ENCODE peak calls at places on chromosomes 5 and 9, in nine cellular contexts. One of them, this sample, is unnamed.

GRCh38 chr9:117927354-117927753 is 223.2 kb downstream of the TLR4 start:
- DNase-seq in choroid plexus epithelial cell: no peak
- DNase-seq in GM19239: no peak
- DNase-seq in GOT3: no peak
- DNase-seq in effector memory CD8-positive, alpha-beta T cell: no peak
- DNase-seq in H7: peak
- DNase-seq in stimulated activated naive CD8-positive, alpha-beta T cell treated with anti-CD3 and anti-CD28 coated beads, Interleukin-15, amount 100 ng/mL, for 72 hours: no peak
- DNase-seq in NB4: no peak
- DNase-seq in tibial nerve: no peak
- DNase-seq in this sample: no peak

GRCh38 chr5:132272341-132273210 is 15.1 kb downstream of the PDLIM4 start:
- DNase-seq in effector memory CD8-positive, alpha-beta T cell: peak
- DNase-seq in H7: peak
- DNase-seq in GOT3: no peak
- DNase-seq in NB4: peak
- DNase-seq in choroid plexus epithelial cell: peak
- DNase-seq in tibial nerve: peak
- DNase-seq in stimulated activated naive CD8-positive, alpha-beta T cell treated with anti-CD3 and anti-CD28 coated beads, Interleukin-15, amount 100 ng/mL, for 72 hours: peak
- DNase-seq in GM19239: peak
- DNase-seq in this sample: no peak

GRCh38 chr5:108260105-108260857 is 121.6 kb downstream of the FBXL17 start:
- DNase-seq in GM19239: peak
- DNase-seq in effector memory CD8-positive, alpha-beta T cell: peak
- DNase-seq in tibial nerve: peak
- DNase-seq in H7: peak
- DNase-seq in choroid plexus epithelial cell: peak
- DNase-seq in GOT3: peak
- DNase-seq in stimulated activated naive CD8-positive, alpha-beta T cell treated with anti-CD3 and anti-CD28 coated beads, Interleukin-15, amount 100 ng/mL, for 72 hours: peak
- DNase-seq in NB4: peak
- DNase-seq in this sample: peak

GRCh38 chr5:73447234-73448071 is 1.1 kb downstream of the FOXD1 start:
- DNase-seq in tibial nerve: no peak
- DNase-seq in NB4: peak
- DNase-seq in GOT3: no peak
- DNase-seq in stimulated activated naive CD8-positive, alpha-beta T cell treated with anti-CD3 and anti-CD28 coated beads, Interleukin-15, amount 100 ng/mL, for 72 hours: peak
- DNase-seq in GM19239: no peak
- DNase-seq in choroid plexus epithelial cell: peak
- DNase-seq in H7: peak
- DNase-seq in effector memory CD8-positive, alpha-beta T cell: peak
- DNase-seq in this sample: no peak

GRCh38 chr5:1879292-1880263 is 3.1 kb downstream of the IRX4 start:
- DNase-seq in effector memory CD8-positive, alpha-beta T cell: no peak
- DNase-seq in GM19239: no peak
- DNase-seq in NB4: no peak
- DNase-seq in H7: peak
- DNase-seq in choroid plexus epithelial cell: no peak
- DNase-seq in stimulated activated naive CD8-positive, alpha-beta T cell treated with anti-CD3 and anti-CD28 coated beads, Interleukin-15, amount 100 ng/mL, for 72 hours: no peak
- DNase-seq in GOT3: no peak
- DNase-seq in tibial nerve: no peak
- DNase-seq in this sample: no peak

GRCh38 chr9:98182889-98183599 is 9.4 kb downstream of the CORO2A start:
- DNase-seq in stimulated activated naive CD8-positive, alpha-beta T cell treated with anti-CD3 and anti-CD28 coated beads, Interleukin-15, amount 100 ng/mL, for 72 hours: no peak
- DNase-seq in H7: no peak
- DNase-seq in choroid plexus epithelial cell: no peak
- DNase-seq in effector memory CD8-positive, alpha-beta T cell: no peak
- DNase-seq in tibial nerve: no peak
- DNase-seq in GOT3: no peak
- DNase-seq in NB4: no peak
- DNase-seq in GM19239: no peak
- DNase-seq in this sample: no peak

GRCh38 chr5:64838803-64839202 is 70.1 kb downstream of the CWC27 start:
- DNase-seq in stimulated activated naive CD8-positive, alpha-beta T cell treated with anti-CD3 and anti-CD28 coated beads, Interleukin-15, amount 100 ng/mL, for 72 hours: no peak
- DNase-seq in GM19239: no peak
- DNase-seq in H7: no peak
- DNase-seq in effector memory CD8-positive, alpha-beta T cell: no peak
- DNase-seq in choroid plexus epithelial cell: no peak
- DNase-seq in NB4: no peak
- DNase-seq in GOT3: no peak
- DNase-seq in tibial nerve: no peak
- DNase-seq in this sample: no peak

GRCh38 chr5:132266836-132267160 is 9.3 kb downstream of the PDLIM4 start:
- DNase-seq in GM19239: no peak
- DNase-seq in GOT3: no peak
- DNase-seq in choroid plexus epithelial cell: no peak
- DNase-seq in effector memory CD8-positive, alpha-beta T cell: no peak
- DNase-seq in tibial nerve: no peak
- DNase-seq in H7: no peak
- DNase-seq in stimulated activated naive CD8-positive, alpha-beta T cell treated with anti-CD3 and anti-CD28 coated beads, Interleukin-15, amount 100 ng/mL, for 72 hours: no peak
- DNase-seq in NB4: no peak
- DNase-seq in this sample: no peak

GRCh38 chr5:143355710-143356109 is 47.8 kb downstream of the NR3C1 start:
- DNase-seq in NB4: peak
- DNase-seq in choroid plexus epithelial cell: peak
- DNase-seq in H7: no peak
- DNase-seq in GOT3: no peak
- DNase-seq in tibial nerve: peak
- DNase-seq in GM19239: no peak
- DNase-seq in effector memory CD8-positive, alpha-beta T cell: peak
- DNase-seq in stimulated activated naive CD8-positive, alpha-beta T cell treated with anti-CD3 and anti-CD28 coated beads, Interleukin-15, amount 100 ng/mL, for 72 hours: no peak
- DNase-seq in this sample: no peak

GRCh38 chr5:55657443-55657842 is 54.7 kb downstream of the SLC38A9 start:
- DNase-seq in tibial nerve: no peak
- DNase-seq in GM19239: no peak
- DNase-seq in stimulated activated naive CD8-positive, alpha-beta T cell treated with anti-CD3 and anti-CD28 coated beads, Interleukin-15, amount 100 ng/mL, for 72 hours: no peak
- DNase-seq in H7: no peak
- DNase-seq in choroid plexus epithelial cell: no peak
- DNase-seq in effector memory CD8-positive, alpha-beta T cell: no peak
- DNase-seq in GOT3: no peak
- DNase-seq in NB4: no peak
- DNase-seq in this sample: no peak

GRCh38 chr9:117076571-117077300 is 338.1 kb downstream of the ASTN2 start:
- DNase-seq in tibial nerve: no peak
- DNase-seq in choroid plexus epithelial cell: no peak
- DNase-seq in H7: peak
- DNase-seq in NB4: no peak
- DNase-seq in effector memory CD8-positive, alpha-beta T cell: no peak
- DNase-seq in GOT3: no peak
- DNase-seq in stimulated activated naive CD8-positive, alpha-beta T cell treated with anti-CD3 and anti-CD28 coated beads, Interleukin-15, amount 100 ng/mL, for 72 hours: no peak
- DNase-seq in GM19239: no peak
- DNase-seq in this sample: no peak

GRCh38 chr9:125589287-125589686 is 117.7 kb downstream of the MAPKAP1 start:
- DNase-seq in tibial nerve: no peak
- DNase-seq in effector memory CD8-positive, alpha-beta T cell: no peak
- DNase-seq in GM19239: no peak
- DNase-seq in stimulated activated naive CD8-positive, alpha-beta T cell treated with anti-CD3 and anti-CD28 coated beads, Interleukin-15, amount 100 ng/mL, for 72 hours: no peak
- DNase-seq in choroid plexus epithelial cell: no peak
- DNase-seq in H7: no peak
- DNase-seq in GOT3: no peak
- DNase-seq in NB4: no peak
- DNase-seq in this sample: no peak

GRCh38 chr9:128276574-128277270 is 646 bp downstream of the SWI5 start:
- DNase-seq in choroid plexus epithelial cell: peak
- DNase-seq in NB4: no peak
- DNase-seq in stimulated activated naive CD8-positive, alpha-beta T cell treated with anti-CD3 and anti-CD28 coated beads, Interleukin-15, amount 100 ng/mL, for 72 hours: no peak
- DNase-seq in GM19239: no peak
- DNase-seq in tibial nerve: no peak
- DNase-seq in effector memory CD8-positive, alpha-beta T cell: no peak
- DNase-seq in GOT3: no peak
- DNase-seq in H7: peak
- DNase-seq in this sample: no peak

GRCh38 chr9:69785757-69786156 is 25.9 kb upstream of the PTAR1 start:
- DNase-seq in GM19239: no peak
- DNase-seq in H7: peak
- DNase-seq in choroid plexus epithelial cell: peak
- DNase-seq in effector memory CD8-positive, alpha-beta T cell: no peak
- DNase-seq in stimulated activated naive CD8-positive, alpha-beta T cell treated with anti-CD3 and anti-CD28 coated beads, Interleukin-15, amount 100 ng/mL, for 72 hours: no peak
- DNase-seq in GOT3: no peak
- DNase-seq in tibial nerve: no peak
- DNase-seq in NB4: peak
- DNase-seq in this sample: no peak

GRCh38 chr9:73133921-73134407 is 17.7 kb upstream of the ANXA1 start:
- DNase-seq in choroid plexus epithelial cell: peak
- DNase-seq in H7: no peak
- DNase-seq in stimulated activated naive CD8-positive, alpha-beta T cell treated with anti-CD3 and anti-CD28 coated beads, Interleukin-15, amount 100 ng/mL, for 72 hours: no peak
- DNase-seq in NB4: no peak
- DNase-seq in tibial nerve: no peak
- DNase-seq in GOT3: no peak
- DNase-seq in effector memory CD8-positive, alpha-beta T cell: no peak
- DNase-seq in GM19239: no peak
- DNase-seq in this sample: no peak

GRCh38 chr5:2536632-2537031 is 214.8 kb downstream of the IRX2 start:
- DNase-seq in stimulated activated naive CD8-positive, alpha-beta T cell treated with anti-CD3 and anti-CD28 coated beads, Interleukin-15, amount 100 ng/mL, for 72 hours: no peak
- DNase-seq in choroid plexus epithelial cell: no peak
- DNase-seq in GM19239: no peak
- DNase-seq in effector memory CD8-positive, alpha-beta T cell: no peak
- DNase-seq in tibial nerve: no peak
- DNase-seq in NB4: no peak
- DNase-seq in GOT3: no peak
- DNase-seq in H7: no peak
- DNase-seq in this sample: no peak

GRCh38 chr5:10565785-10566506 is 2.1 kb downstream of the ANKRD33B start:
- DNase-seq in GM19239: no peak
- DNase-seq in H7: no peak
- DNase-seq in stimulated activated naive CD8-positive, alpha-beta T cell treated with anti-CD3 and anti-CD28 coated beads, Interleukin-15, amount 100 ng/mL, for 72 hours: no peak
- DNase-seq in tibial nerve: no peak
- DNase-seq in GOT3: no peak
- DNase-seq in choroid plexus epithelial cell: no peak
- DNase-seq in NB4: peak
- DNase-seq in effector memory CD8-positive, alpha-beta T cell: no peak
- DNase-seq in this sample: no peak

GRCh38 chr9:37706290-37706689 is 47.3 kb upstream of the TRMT10B start:
- DNase-seq in effector memory CD8-positive, alpha-beta T cell: no peak
- DNase-seq in GOT3: no peak
- DNase-seq in choroid plexus epithelial cell: no peak
- DNase-seq in NB4: no peak
- DNase-seq in stimulated activated naive CD8-positive, alpha-beta T cell treated with anti-CD3 and anti-CD28 coated beads, Interleukin-15, amount 100 ng/mL, for 72 hours: no peak
- DNase-seq in tibial nerve: no peak
- DNase-seq in H7: no peak
- DNase-seq in GM19239: no peak
- DNase-seq in this sample: no peak

GRCh38 chr9:132587484-132587858 is 5.1 kb downstream of the BARHL1 start:
- DNase-seq in GOT3: no peak
- DNase-seq in stimulated activated naive CD8-positive, alpha-beta T cell treated with anti-CD3 and anti-CD28 coated beads, Interleukin-15, amount 100 ng/mL, for 72 hours: no peak
- DNase-seq in tibial nerve: no peak
- DNase-seq in choroid plexus epithelial cell: no peak
- DNase-seq in effector memory CD8-positive, alpha-beta T cell: no peak
- DNase-seq in GM19239: no peak
- DNase-seq in H7: peak
- DNase-seq in NB4: no peak
- DNase-seq in this sample: no peak

GRCh38 chr9:136679431-136679941 is 7.8 kb downstream of the AGPAT2 start:
- DNase-seq in tibial nerve: no peak
- DNase-seq in NB4: peak
- DNase-seq in H7: peak
- DNase-seq in effector memory CD8-positive, alpha-beta T cell: no peak
- DNase-seq in GOT3: no peak
- DNase-seq in GM19239: no peak
- DNase-seq in stimulated activated naive CD8-positive, alpha-beta T cell treated with anti-CD3 and anti-CD28 coated beads, Interleukin-15, amount 100 ng/mL, for 72 hours: no peak
- DNase-seq in choroid plexus epithelial cell: peak
- DNase-seq in this sample: no peak

GRCh38 chr9:117678882-117679281 is 25.3 kb upstream of the TLR4 start:
- DNase-seq in NB4: no peak
- DNase-seq in effector memory CD8-positive, alpha-beta T cell: no peak
- DNase-seq in GM19239: no peak
- DNase-seq in H7: no peak
- DNase-seq in choroid plexus epithelial cell: no peak
- DNase-seq in tibial nerve: no peak
- DNase-seq in GOT3: no peak
- DNase-seq in stimulated activated naive CD8-positive, alpha-beta T cell treated with anti-CD3 and anti-CD28 coated beads, Interleukin-15, amount 100 ng/mL, for 72 hours: no peak
- DNase-seq in this sample: no peak

GRCh38 chr5:95923918-95924559 is 37.6 kb downstream of the ELL2 start:
- DNase-seq in NB4: peak
- DNase-seq in choroid plexus epithelial cell: peak
- DNase-seq in tibial nerve: no peak
- DNase-seq in stimulated activated naive CD8-positive, alpha-beta T cell treated with anti-CD3 and anti-CD28 coated beads, Interleukin-15, amount 100 ng/mL, for 72 hours: no peak
- DNase-seq in GOT3: no peak
- DNase-seq in GM19239: peak
- DNase-seq in effector memory CD8-positive, alpha-beta T cell: no peak
- DNase-seq in H7: no peak
- DNase-seq in this sample: no peak

GRCh38 chr5:149024477-149024876 is 38.4 kb downstream of the SH3TC2 start:
- DNase-seq in GM19239: no peak
- DNase-seq in choroid plexus epithelial cell: no peak
- DNase-seq in stimulated activated naive CD8-positive, alpha-beta T cell treated with anti-CD3 and anti-CD28 coated beads, Interleukin-15, amount 100 ng/mL, for 72 hours: no peak
- DNase-seq in H7: no peak
- DNase-seq in tibial nerve: no peak
- DNase-seq in effector memory CD8-positive, alpha-beta T cell: no peak
- DNase-seq in GOT3: no peak
- DNase-seq in NB4: no peak
- DNase-seq in this sample: no peak

GRCh38 chr9:119280740-119281485 is 88.3 kb downstream of the BRINP1 start:
- DNase-seq in H7: no peak
- DNase-seq in tibial nerve: no peak
- DNase-seq in stimulated activated naive CD8-positive, alpha-beta T cell treated with anti-CD3 and anti-CD28 coated beads, Interleukin-15, amount 100 ng/mL, for 72 hours: no peak
- DNase-seq in NB4: no peak
- DNase-seq in choroid plexus epithelial cell: no peak
- DNase-seq in GM19239: no peak
- DNase-seq in effector memory CD8-positive, alpha-beta T cell: no peak
- DNase-seq in GOT3: no peak
- DNase-seq in this sample: no peak

GRCh38 chr5:174355995-174356394 is 310.5 kb downstream of the NSG2 start:
- DNase-seq in tibial nerve: no peak
- DNase-seq in effector memory CD8-positive, alpha-beta T cell: no peak
- DNase-seq in H7: no peak
- DNase-seq in GM19239: no peak
- DNase-seq in choroid plexus epithelial cell: no peak
- DNase-seq in stimulated activated naive CD8-positive, alpha-beta T cell treated with anti-CD3 and anti-CD28 coated beads, Interleukin-15, amount 100 ng/mL, for 72 hours: no peak
- DNase-seq in GOT3: no peak
- DNase-seq in NB4: no peak
- DNase-seq in this sample: no peak

GRCh38 chr5:168529361-168530234 is 493 bp downstream of the FBLL1 start:
- DNase-seq in GM19239: no peak
- DNase-seq in tibial nerve: no peak
- DNase-seq in effector memory CD8-positive, alpha-beta T cell: no peak
- DNase-seq in stimulated activated naive CD8-positive, alpha-beta T cell treated with anti-CD3 and anti-CD28 coated beads, Interleukin-15, amount 100 ng/mL, for 72 hours: no peak
- DNase-seq in choroid plexus epithelial cell: no peak
- DNase-seq in NB4: no peak
- DNase-seq in GOT3: no peak
- DNase-seq in H7: peak
- DNase-seq in this sample: no peak

GRCh38 chr5:82396396-82396795 is 118.2 kb upstream of the RPS23 start:
- DNase-seq in tibial nerve: no peak
- DNase-seq in GOT3: no peak
- DNase-seq in GM19239: no peak
- DNase-seq in NB4: no peak
- DNase-seq in choroid plexus epithelial cell: peak
- DNase-seq in effector memory CD8-positive, alpha-beta T cell: no peak
- DNase-seq in stimulated activated naive CD8-positive, alpha-beta T cell treated with anti-CD3 and anti-CD28 coated beads, Interleukin-15, amount 100 ng/mL, for 72 hours: no peak
- DNase-seq in H7: no peak
- DNase-seq in this sample: no peak

GRCh38 chr9:70121818-70122436 is 78.3 kb downstream of the MAMDC2 start:
- DNase-seq in H7: no peak
- DNase-seq in choroid plexus epithelial cell: peak
- DNase-seq in effector memory CD8-positive, alpha-beta T cell: no peak
- DNase-seq in stimulated activated naive CD8-positive, alpha-beta T cell treated with anti-CD3 and anti-CD28 coated beads, Interleukin-15, amount 100 ng/mL, for 72 hours: no peak
- DNase-seq in GOT3: no peak
- DNase-seq in NB4: no peak
- DNase-seq in tibial nerve: no peak
- DNase-seq in GM19239: no peak
- DNase-seq in this sample: no peak

GRCh38 chr5:113330533-113331200 is 104.1 kb downstream of the TSSK1B start:
- DNase-seq in choroid plexus epithelial cell: peak
- DNase-seq in H7: no peak
- DNase-seq in NB4: peak
- DNase-seq in tibial nerve: no peak
- DNase-seq in GM19239: peak
- DNase-seq in effector memory CD8-positive, alpha-beta T cell: no peak
- DNase-seq in stimulated activated naive CD8-positive, alpha-beta T cell treated with anti-CD3 and anti-CD28 coated beads, Interleukin-15, amount 100 ng/mL, for 72 hours: no peak
- DNase-seq in GOT3: peak
- DNase-seq in this sample: peak

This sample was measured in GM18507.